ENCODE peak calls at places on chromosomes 2 and 18, in seven cellular contexts. F is AG10803, K is pancreas, Y is right cardiac atrium, H is fibroblast of pulmonary artery, I is A549, Q is psoas muscle. U is an unnamed sample.

GRCh38 chr2:228023619-228024018 is 152.2 kb downstream of the DAW1 start:
- DNase-seq in H (peak), Y (no peak), F (no peak), K (no peak), I (peak), Q (no peak), U (no peak)

GRCh38 chr2:53475320-53475719 is 292.3 kb upstream of the CHAC2 start:
- DNase-seq in Q (no peak), I (no peak), K (no peak), Y (no peak), F (peak), H (no peak), U (peak)

GRCh38 chr18:26656944-26657536 is 108.7 kb upstream of the KCTD1 start:
- DNase-seq in F (peak), Y (peak), K (peak), Q (peak), H (peak), I (peak), U (peak)

GRCh38 chr2:172726172-172726735 is 9.4 kb upstream of the RAPGEF4 start:
- DNase-seq in I (no peak), K (no peak), H (peak), F (peak), Y (no peak), Q (no peak), U (peak)

GRCh38 chr2:45045706-45046105 is 36.5 kb upstream of the SIX2 start:
- DNase-seq in F (no peak), Y (no peak), H (no peak), I (no peak), Q (no peak), K (no peak), U (no peak)

GRCh38 chr2:228367356-228367755 is 185.9 kb upstream of the SPHKAP start:
- DNase-seq in I (no peak), Y (no peak), H (no peak), K (no peak), F (no peak), Q (no peak), U (no peak)

GRCh38 chr18:69518989-69519388 is 118.3 kb downstream of the DOK6 start:
- DNase-seq in H (peak), I (no peak), F (peak), Q (no peak), Y (no peak), K (no peak), U (no peak)

GRCh38 chr2:160909781-160910242 is 250.4 kb upstream of the TANK start:
- DNase-seq in K (no peak), Y (no peak), I (no peak), F (peak), H (no peak), Q (no peak), U (no peak)

GRCh38 chr2:163690896-163691295 is 44.9 kb downstream of the FIGN start:
- DNase-seq in K (no peak), I (no peak), H (no peak), F (no peak), Y (no peak), Q (no peak), U (no peak)

GRCh38 chr2:152557273-152557879 is 159.9 kb downstream of the PRPF40A start:
- DNase-seq in H (no peak), Q (no peak), Y (no peak), F (no peak), I (no peak), K (no peak), U (no peak)

GRCh38 chr2:106127282-106127771 is 66.8 kb downstream of the UXS1 start:
- DNase-seq in K (no peak), I (no peak), Q (no peak), H (peak), F (peak), Y (no peak), U (peak)

GRCh38 chr2:216596986-216597509 is 36.2 kb upstream of the IGFBP2 start:
- DNase-seq in F (peak), K (no peak), H (no peak), Y (no peak), Q (no peak), I (no peak), U (no peak)

GRCh38 chr2:127526940-127527804 is 883 bp upstream of the IWS1 start:
- DNase-seq in H (no peak), K (no peak), I (peak), F (no peak), Y (no peak), Q (no peak), U (no peak)

GRCh38 chr18:61335737-61336555 is 2.7 kb downstream of the CDH20 start:
- DNase-seq in I (no peak), Y (no peak), F (no peak), H (no peak), Q (no peak), K (no peak), U (no peak)

GRCh38 chr2:95007822-95008221 is 17.7 kb upstream of the MAL start:
- DNase-seq in Y (no peak), F (no peak), H (no peak), Q (no peak), K (no peak), I (no peak), U (no peak)

GRCh38 chr2:48415765-48416515 is 114.0 kb upstream of the STON1 start:
- DNase-seq in F (no peak), H (peak), K (no peak), Q (no peak), I (no peak), Y (no peak), U (no peak)

GRCh38 chr18:72652990-72653593 is 109.0 kb upstream of the CBLN2 start:
- DNase-seq in Q (no peak), Y (peak), I (peak), H (peak), K (peak), F (peak), U (no peak)

GRCh38 chr2:228875152-228875875 is 395.8 kb downstream of the PID1 start:
- DNase-seq in Q (no peak), K (no peak), I (no peak), H (peak), F (peak), Y (no peak), U (peak)

GRCh38 chr2:235274010-235274409 is 219.8 kb upstream of the AGAP1 start:
- DNase-seq in Y (no peak), K (no peak), F (no peak), I (no peak), H (no peak), Q (no peak), U (no peak)

GRCh38 chr2:231717281-231718180 is 9.2 kb downstream of the PTMA start:
- DNase-seq in K (no peak), Q (peak), F (peak), I (peak), H (peak), Y (peak), U (peak)

GRCh38 chr18:950882-951539 is 46.3 kb downstream of the ADCYAP1 start:
- DNase-seq in K (no peak), F (no peak), Q (no peak), I (no peak), Y (no peak), H (no peak), U (no peak)

GRCh38 chr18:47050468-47050867 is 15.0 kb upstream of the ELOA2 start:
- DNase-seq in F (peak), I (no peak), K (no peak), H (peak), Y (no peak), Q (no peak), U (peak)

GRCh38 chr18:54807303-54807702 is 21.0 kb upstream of the RAB27B start:
- DNase-seq in H (no peak), Y (no peak), Q (no peak), I (no peak), K (no peak), F (no peak), U (no peak)

GRCh38 chr2:208807756-208808155 is 401.2 kb downstream of the PTH2R start:
- DNase-seq in H (peak), F (no peak), I (no peak), K (no peak), Y (no peak), Q (no peak), U (no peak)

GRCh38 chr2:10494351-10495066 is 46.4 kb upstream of the ODC1 start:
- DNase-seq in I (no peak), K (no peak), Y (no peak), Q (no peak), F (no peak), H (no peak), U (no peak)
- H3K4me3 ChIP-seq in I (peak), K (no peak), Y (no peak), Q (no peak), F (no peak), H (no peak), U (no peak)

GRCh38 chr2:215138466-215138865 is at the start of gene ABCA12:
- DNase-seq in I (no peak), H (no peak), Q (no peak), K (no peak), Y (no peak), F (no peak), U (no peak)
- H3K4me3 ChIP-seq in I (peak), H (no peak), Q (no peak), K (no peak), Y (no peak), F (no peak), U (no peak)

DNA sequence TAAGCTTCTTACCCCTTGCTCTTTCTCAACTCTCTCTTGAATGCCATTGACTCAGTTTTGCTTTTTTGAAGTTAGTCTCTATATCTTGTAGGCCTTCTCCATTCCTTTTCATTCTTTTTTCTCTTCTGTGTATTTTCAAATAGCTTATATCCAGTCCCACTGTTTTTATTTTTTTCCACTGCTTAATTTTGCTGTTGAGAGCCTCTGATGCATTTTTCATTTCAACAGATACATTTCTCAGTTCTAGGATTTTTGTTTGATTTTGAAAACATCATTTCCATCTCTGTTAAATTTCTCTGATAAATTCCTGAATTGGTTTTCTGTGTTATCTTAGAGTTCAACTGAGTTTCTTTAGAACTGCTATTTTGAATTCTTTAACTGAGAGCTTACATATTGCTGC is 45.9 kb downstream of the MIB1 start:
- DNase-seq in I (no peak), H (no peak), Y (no peak), Q (no peak), K (no peak), F (no peak), U (no peak)
- H3K4me3 ChIP-seq in I (no peak), H (no peak), Y (no peak), Q (no peak), K (no peak), F (no peak), U (no peak)

GRCh38 chr2:217723981-217724380 is 278.8 kb downstream of the TNS1 start:
- DNase-seq in K (no peak), Y (no peak), I (no peak), F (no peak), H (no peak), Q (no peak), U (no peak)
- H3K4me3 ChIP-seq in K (no peak), Y (no peak), I (no peak), F (no peak), H (no peak), Q (no peak), U (no peak)

U was measured in skeletal muscle cell.